ENCODE peak calls at places on chromosomes 5 and 9, in ten cellular contexts. D is prostate gland; Q is stimulated activated CD4-positive, alpha-beta T cell treated with anti-CD3 and anti-CD28 coated beads, Interleukin-4, amount 100 ng/mL, for 48 hours; H is T1000; X is WERI-Rb-1; I is brain microvascular endothelial cell; M is H7; G is NCI-H1105 treated with DMSO at 0.1 percent for 48 hours; E is hypothalamus; J is glomerular endothelial cell. Y is an unnamed sample.
A peak's percentile ranks its signal among the peaks of the same experiment; 100 is the strongest.

GRCh38 chr5:157533011-157533481 is 42.5 kb downstream of the ADAM19 start:
- DNase-seq in D (no peak), Q (no peak), H (no peak), X (no peak), I (no peak), M (no peak), G (no peak), E (no peak), J (no peak), Y (no peak)

GRCh38 chr5:159732220-159732619 is 184.1 kb upstream of the ADRA1B start:
- DNase-seq in D (no peak), Q (no peak), H (no peak), X (no peak), I (no peak), M (no peak), G (no peak), E (no peak), J (no peak), Y (no peak)

GRCh38 chr9:84669293-84670105 is at the start of gene NTRK2:
- DNase-seq in D (no peak), Q (no peak), H (peak; percentile 32), X (no peak), I (peak; percentile 9), M (peak; percentile 81), G (peak; percentile 48), E (peak; percentile 83), J (no peak), Y (no peak)

GRCh38 chr5:82347213-82347947 is 69.2 kb upstream of the RPS23 start:
- DNase-seq in D (no peak), Q (no peak), H (no peak), X (no peak), I (peak; percentile 85), M (no peak), G (no peak), E (peak; percentile 72), J (no peak), Y (peak; percentile 69)

GRCh38 chr5:174825587-174825986 is 101.2 kb downstream of the MSX2 start:
- DNase-seq in D (no peak), Q (no peak), H (no peak), X (no peak), I (peak; percentile 60), M (no peak), G (no peak), E (no peak), J (no peak), Y (no peak)

GRCh38 chr5:6737043-6737941 is 24.1 kb downstream of the TENT4A start:
- DNase-seq in D (no peak), Q (no peak), H (no peak), X (no peak), I (no peak), M (no peak), G (no peak), E (no peak), J (no peak), Y (no peak)

GRCh38 chr5:154047324-154047723 is 8.6 kb downstream of the MFAP3 start:
- DNase-seq in D (no peak), Q (no peak), H (no peak), X (no peak), I (no peak), M (no peak), G (no peak), E (no peak), J (no peak), Y (no peak)

GRCh38 chr9:95030344-95030743 is 287.2 kb downstream of the FANCC start:
- DNase-seq in D (no peak), Q (no peak), H (no peak), X (no peak), I (no peak), M (no peak), G (no peak), E (no peak), J (no peak), Y (no peak)

GRCh38 chr5:74198156-74198555 is 442.4 kb downstream of the ENC1 start:
- DNase-seq in D (no peak), Q (no peak), H (no peak), X (no peak), I (no peak), M (no peak), G (no peak), E (no peak), J (no peak), Y (no peak)

GRCh38 chr5:57889558-57889957 is 406.9 kb upstream of the ACTBL2 start:
- DNase-seq in D (no peak), Q (no peak), H (peak; percentile 34), X (peak; percentile 36), I (peak; percentile 44), M (no peak), G (no peak), E (no peak), J (no peak), Y (peak; percentile 30)

GRCh38 chr9:107137495-107138202 is 145.4 kb upstream of the RAD23B start:
- DNase-seq in D (no peak), Q (no peak), H (no peak), X (no peak), I (no peak), M (peak; percentile 52), G (no peak), E (no peak), J (peak; percentile 7), Y (peak; percentile 6)

GRCh38 chr9:111992523-111992922 is 95.9 kb downstream of the UGCG start:
- DNase-seq in D (no peak), Q (no peak), H (no peak), X (no peak), I (peak; percentile 52), M (no peak), G (no peak), E (no peak), J (no peak), Y (peak; percentile 5)

GRCh38 chr5:140011297-140011802 is 31.7 kb downstream of the NRG2 start:
- DNase-seq in D (no peak), Q (no peak), H (no peak), X (peak; percentile 52), I (peak; percentile 11), M (no peak), G (no peak), E (no peak), J (no peak), Y (no peak)

GRCh38 chr9:34254141-34254913 is 74.7 kb downstream of the KIF24 start:
- DNase-seq in D (no peak), Q (no peak), H (no peak), X (no peak), I (peak; percentile 45), M (no peak), G (no peak), E (no peak), J (no peak), Y (peak; percentile 74)

GRCh38 chr5:123582570-123583293 is 70.8 kb downstream of the CSNK1G3 start:
- DNase-seq in D (no peak), Q (no peak), H (no peak), X (no peak), I (peak; percentile 4), M (peak; percentile 5), G (no peak), E (no peak), J (peak; percentile 37), Y (no peak)

GRCh38 chr9:79123419-79123818 is 448.3 kb upstream of the TLE4 start:
- DNase-seq in D (no peak), Q (no peak), H (no peak), X (no peak), I (no peak), M (no peak), G (no peak), E (no peak), J (no peak), Y (no peak)

GRCh38 chr9:84278131-84278530 is 62.4 kb downstream of the SLC28A3 start:
- DNase-seq in D (no peak), Q (no peak), H (no peak), X (no peak), I (peak; percentile 28), M (no peak), G (no peak), E (no peak), J (no peak), Y (no peak)

GRCh38 chr9:34552606-34552981 is 29.8 kb upstream of the ENHO start:
- DNase-seq in D (no peak), Q (no peak), H (no peak), X (no peak), I (no peak), M (no peak), G (no peak), E (no peak), J (no peak), Y (no peak)

GRCh38 chr5:180640765-180641565 is 8.4 kb downstream of the FLT4 start:
- DNase-seq in D (no peak), Q (no peak), H (no peak), X (no peak), I (no peak), M (peak; percentile 63), G (no peak), E (no peak), J (no peak), Y (no peak)

GRCh38 chr5:132663771-132664695 is 6.1 kb downstream of the IL13 start:
- DNase-seq in D (no peak), Q (no peak), H (no peak), X (no peak), I (no peak), M (no peak), G (no peak), E (no peak), J (no peak), Y (no peak)

GRCh38 chr9:132970306-132971062 is 8.0 kb upstream of the GFI1B start:
- DNase-seq in D (no peak), Q (no peak), H (no peak), X (no peak), I (no peak), M (no peak), G (no peak), E (no peak), J (no peak), Y (no peak)

GRCh38 chr5:1009359-1010180 is 968 bp downstream of the NKD2 start:
- DNase-seq in D (no peak), Q (no peak), H (no peak), X (peak; percentile 22), I (no peak), M (peak; percentile 84), G (no peak), E (no peak), J (no peak), Y (no peak)

GRCh38 chr5:177444106-177445051 is 2.2 kb upstream of the PRR7 start:
- DNase-seq in D (no peak), Q (no peak), H (no peak), X (no peak), I (no peak), M (no peak), G (no peak), E (no peak), J (no peak), Y (no peak)

GRCh38 chr9:95089916-95090791 is 227.4 kb downstream of the FANCC start:
- DNase-seq in D (no peak), Q (no peak), H (no peak), X (no peak), I (no peak), M (peak; percentile 56), G (no peak), E (no peak), J (no peak), Y (no peak)

GRCh38 chr9:34500623-34501267 is 22.0 kb downstream of the ENHO start:
- DNase-seq in D (peak; percentile 51), Q (peak; percentile 80), H (peak; percentile 16), X (peak; percentile 67), I (peak; percentile 28), M (peak; percentile 92), G (peak; percentile 64), E (peak; percentile 56), J (no peak), Y (no peak)

GRCh38 chr9:73132034-73132776 is 19.5 kb upstream of the ANXA1 start:
- DNase-seq in D (peak; percentile 86), Q (peak; percentile 30), H (peak; percentile 26), X (no peak), I (peak; percentile 89), M (peak; percentile 5), G (peak; percentile 92), E (peak; percentile 18), J (peak; percentile 87), Y (peak; percentile 75)

GRCh38 chr5:170067574-170068170 is 38.0 kb upstream of the FOXI1 start:
- DNase-seq in D (no peak), Q (no peak), H (no peak), X (no peak), I (no peak), M (no peak), G (no peak), E (no peak), J (no peak), Y (no peak)

GRCh38 chr5:13403351-13403750 is 541.1 kb downstream of the DNAH5 start:
- DNase-seq in D (no peak), Q (no peak), H (no peak), X (no peak), I (no peak), M (no peak), G (no peak), E (no peak), J (no peak), Y (no peak)

Y was measured in amniotic stem cell.